ENCODE peak calls at places on chromosomes 3 and 15, in eight cellular contexts. S, F, Y, N, W, U, P and E are unnamed samples.

GRCh38 chr15:45128971-45129639 is 574 bp downstream of the DUOXA1 start:
- DNase-seq in F (peak; percentile 80), Y (peak; percentile 73), N (no peak), U (no peak), W (no peak), S (peak; percentile 46), P (no peak), E (no peak)

GRCh38 chr15:78993931-78994530 is 49.2 kb upstream of the CTSH start:
- DNase-seq in S (no peak), P (no peak), U (no peak), Y (no peak), F (peak; percentile 91), N (no peak), W (no peak), E (no peak)

GRCh38 chr3:83065861-83066260 is 1304.4 kb upstream of the GBE1 start:
- DNase-seq in N (no peak), P (no peak), W (no peak), S (no peak), Y (no peak), F (no peak), U (no peak), E (no peak)

GRCh38 chr3:55487376-55488241 is 503 bp upstream of the WNT5A start:
- DNase-seq in P (peak; percentile 47), W (peak; percentile 25), S (peak; percentile 76), F (peak; percentile 76), N (peak; percentile 55), U (peak; percentile 56), Y (peak; percentile 78), E (no peak)

GRCh38 chr3:67646586-67647234 is 7.7 kb downstream of the SUCLG2 start:
- DNase-seq in F (no peak), Y (no peak), S (no peak), P (no peak), N (no peak), W (no peak), U (no peak), E (no peak)

GRCh38 chr3:156626104-156626503 is 48.3 kb upstream of the TIPARP start:
- DNase-seq in N (no peak), Y (no peak), F (peak; percentile 89), S (no peak), P (no peak), U (no peak), W (no peak), E (no peak)

GRCh38 chr3:66499881-66500574 is 794 bp downstream of the LRIG1 start:
- DNase-seq in W (peak; percentile 35), Y (peak; percentile 80), U (peak; percentile 54), P (peak; percentile 54), S (peak; percentile 79), N (peak; percentile 62), F (peak; percentile 80), E (peak; percentile 79)

GRCh38 chr15:74400915-74401757 is 32.6 kb downstream of the SEMA7A start:
- DNase-seq in Y (no peak), P (no peak), S (no peak), F (no peak), W (no peak), U (no peak), N (no peak), E (no peak)

GRCh38 chr3:77053769-77054168 is 13.9 kb downstream of the ROBO2 start:
- DNase-seq in F (no peak), P (no peak), S (no peak), Y (no peak), N (no peak), W (no peak), U (no peak), E (no peak)

GRCh38 chr15:76239786-76240185 is 71.5 kb downstream of the ETFA start:
- DNase-seq in S (no peak), U (no peak), Y (no peak), N (no peak), P (no peak), W (no peak), F (no peak), E (no peak)

GRCh38 chr15:75842722-75843617 is at the start of gene UBE2Q2:
- DNase-seq in W (peak; percentile 72), Y (peak; percentile 92), P (peak; percentile 65), N (peak; percentile 61), S (peak; percentile 83), F (peak; percentile 87), U (peak; percentile 80), E (peak; percentile 81)

GRCh38 chr3:149215474-149215873 is 6.2 kb downstream of the CP start:
- DNase-seq in Y (no peak), N (no peak), P (no peak), U (no peak), W (no peak), F (no peak), S (no peak), E (no peak)

GRCh38 chr3:69386535-69387385 is 872 bp upstream of the FRMD4B start:
- DNase-seq in Y (peak; percentile 65), W (no peak), F (no peak), S (no peak), P (no peak), U (no peak), N (no peak), E (no peak)

GRCh38 chr3:14523792-14524191 is 16.4 kb downstream of the GRIP2 start:
- DNase-seq in W (no peak), N (no peak), S (no peak), F (peak; percentile 27), P (no peak), U (peak; percentile 6), Y (peak; percentile 33), E (no peak)

GRCh38 chr15:99228120-99228770 is 21.1 kb downstream of the TTC23 start:
- DNase-seq in W (no peak), Y (no peak), U (no peak), N (no peak), P (no peak), S (no peak), F (no peak), E (no peak)

GRCh38 chr3:116299646-116300081 is 145.6 kb downstream of the LSAMP start:
- DNase-seq in W (no peak), F (no peak), Y (no peak), P (no peak), U (no peak), N (no peak), S (no peak), E (no peak)

GRCh38 chr3:33131328-33132018 is 17.7 kb downstream of the CRTAP start:
- DNase-seq in S (no peak), W (no peak), Y (peak; percentile 83), N (peak; percentile 46), P (peak; percentile 42), U (no peak), F (no peak), E (no peak)

GRCh38 chr3:41118461-41119385 is 80.6 kb upstream of the CTNNB1 start:
- DNase-seq in N (no peak), P (peak; percentile 72), U (no peak), S (no peak), W (no peak), Y (peak; percentile 34), F (no peak), E (peak; percentile 58)

DNA sequence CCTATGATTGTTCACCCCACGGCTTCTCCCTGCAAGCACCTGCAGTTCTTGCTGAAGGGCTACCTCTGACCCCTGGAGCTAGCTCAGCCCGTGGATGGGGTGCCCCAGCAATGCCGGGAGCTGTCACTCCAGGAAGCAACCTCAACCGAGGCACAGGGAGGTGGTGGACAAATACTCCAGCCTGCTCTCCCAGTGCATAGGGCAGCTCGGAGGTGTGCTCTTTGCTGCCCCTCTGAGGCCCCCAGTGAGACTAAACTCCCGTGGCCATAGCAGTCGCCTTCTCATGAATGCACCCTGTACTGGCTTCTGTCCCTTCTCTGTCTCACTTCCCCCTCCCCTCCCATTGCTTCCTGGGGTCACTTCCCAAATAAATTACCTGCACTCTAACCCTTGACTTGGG is 48.5 kb downstream of the LINGO1 start:
- DNase-seq in N (no peak), U (no peak), W (no peak), F (no peak), P (no peak), Y (peak; percentile 73), S (no peak), E (no peak)
- TF ChIP-seq CTCF in N (no peak), U (no peak), W (no peak), F (no peak), P (no peak), Y (peak; percentile 73), S (no peak), E (no peak)

GRCh38 chr15:86647810-86648440 is 568.3 kb downstream of the AGBL1 start:
- DNase-seq in F (no peak), S (no peak), Y (no peak), W (no peak), P (no peak), U (no peak), N (no peak), E (no peak)

GRCh38 chr15:86649277-86649676 is 569.6 kb downstream of the AGBL1 start:
- DNase-seq in U (no peak), P (no peak), F (no peak), Y (no peak), N (no peak), W (no peak), S (no peak), E (no peak)

GRCh38 chr15:86653344-86654192 is 573.9 kb downstream of the AGBL1 start:
- DNase-seq in N (no peak), S (no peak), Y (no peak), W (no peak), F (no peak), U (no peak), P (no peak), E (no peak)

GRCh38 chr15:86645861-86646393 is 566.3 kb downstream of the AGBL1 start:
- DNase-seq in F (no peak), S (no peak), P (no peak), N (no peak), W (no peak), Y (no peak), U (no peak), E (no peak)

GRCh38 chr15:86650084-86650483 is 570.4 kb downstream of the AGBL1 start:
- DNase-seq in Y (no peak), S (no peak), F (no peak), N (no peak), U (no peak), P (no peak), W (no peak), E (no peak)
- H3K4me3 ChIP-seq in Y (no peak overlapping the region), S (no peak overlapping the region), F (no peak overlapping the region), N (no peak overlapping the region), U (no peak overlapping the region), P (no peak overlapping the region), W (no peak overlapping the region), E (no peak overlapping the region)

DNA sequence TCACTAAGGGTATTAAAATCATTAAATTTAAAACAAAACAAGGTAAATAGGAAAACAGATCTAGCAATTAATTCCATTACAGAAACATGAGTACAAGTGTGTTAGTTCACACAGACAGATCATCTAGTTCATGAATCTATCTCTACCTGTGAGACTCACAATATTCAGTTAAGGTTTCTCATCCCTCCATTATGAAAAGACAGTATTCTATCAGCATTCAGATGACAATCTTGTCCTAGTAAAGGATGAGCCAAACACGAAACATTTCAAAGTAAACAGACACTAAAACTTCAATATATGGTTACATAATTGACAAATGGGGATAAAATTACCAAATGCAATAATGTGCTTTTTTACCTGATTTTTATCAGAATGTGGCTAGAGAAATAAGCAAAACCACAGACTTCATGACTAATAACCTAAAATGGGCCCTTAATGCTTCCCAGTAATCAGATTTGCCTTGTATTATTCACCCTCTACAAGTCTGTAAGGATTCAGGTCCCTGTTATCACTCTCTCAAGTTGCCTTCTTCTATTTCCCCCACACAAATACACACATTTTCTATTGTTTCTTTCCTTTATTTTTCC is 126.8 kb downstream of the DLG1 start:
- DNase-seq in Y (no peak), N (no peak), W (no peak), F (no peak), S (no peak), P (no peak), U (no peak), E (no peak)
- H3K27ac ChIP-seq in Y (no peak overlapping the region), N (no peak overlapping the region), W (no peak overlapping the region), F (no peak overlapping the region), S (no peak overlapping the region), P (no peak overlapping the region), U (no peak overlapping the region), E (no peak overlapping the region)

GRCh38 chr3:187150599-187150998 is 11.3 kb upstream of the RPL39L start:
- DNase-seq in U (no peak), N (no peak), F (no peak), W (no peak), P (peak; percentile 34), S (no peak), Y (peak; percentile 79), E (no peak)
- TF ChIP-seq CTCF in U (no peak), N (no peak), F (peak; percentile 30), W (no peak), P (no peak), S (no peak), Y (peak; percentile 72), E (no peak)